ENCODE peak calls at places on chromosomes 5 and 9, in ten cellular contexts. A is fibroblast of lung, W is BJ, O is GM10248, E is LNCaP clone FGC, F is transverse colon, T is OCI-LY7, B is cardiac muscle cell, C is lower leg skin, S is cardiac fibroblast. I is an unnamed sample.

GRCh38 chr9:91126761-91127420 is 234.8 kb downstream of the AUH start:
- DNase-seq in C (no peak), F (no peak), S (peak), B (no peak), W (no peak), A (peak), E (no peak), O (no peak), T (no peak), I (no peak)

GRCh38 chr9:92632641-92633040 is 37.3 kb downstream of the IPPK start:
- DNase-seq in T (no peak), A (no peak), C (no peak), E (no peak), W (no peak), F (no peak), O (no peak), S (no peak), B (no peak), I (no peak)

GRCh38 chr9:27471789-27472585 is 52.1 kb upstream of the IFNK start:
- DNase-seq in A (peak), W (no peak), E (no peak), B (no peak), F (no peak), S (no peak), O (no peak), C (peak), T (no peak), I (no peak)

GRCh38 chr5:151234476-151235238 is 10.8 kb upstream of the CCDC69 start:
- DNase-seq in A (peak), E (peak), F (peak), B (no peak), T (peak), C (no peak), O (peak), W (peak), S (peak), I (peak)

GRCh38 chr5:76765249-76765648 is 49.3 kb downstream of the F2R start:
- DNase-seq in B (no peak), O (no peak), F (no peak), E (no peak), T (no peak), A (peak), C (no peak), S (peak), W (peak), I (no peak)

GRCh38 chr9:128833696-128834095 is 4.1 kb upstream of the SPOUT1 start:
- DNase-seq in C (no peak), B (no peak), O (no peak), F (no peak), S (no peak), A (no peak), W (no peak), T (no peak), E (no peak), I (no peak)

GRCh38 chr5:13660072-13660471 is 284.4 kb downstream of the DNAH5 start:
- DNase-seq in O (no peak), C (no peak), B (no peak), W (no peak), S (no peak), T (no peak), E (no peak), A (peak), F (no peak), I (no peak)

GRCh38 chr9:16964228-16964627 is 93.8 kb upstream of the BNC2 start:
- DNase-seq in B (no peak), W (peak), O (no peak), C (no peak), E (no peak), T (no peak), F (no peak), S (peak), A (peak), I (no peak)

GRCh38 chr9:111896942-111897830 is 572 bp downstream of the UGCG start:
- DNase-seq in W (no peak), A (peak), T (no peak), B (peak), C (peak), F (peak), S (peak), O (peak), E (no peak), I (peak)

GRCh38 chr5:137072376-137073174 is 426.6 kb downstream of the SPOCK1 start:
- DNase-seq in T (peak), W (no peak), C (no peak), B (no peak), S (peak), F (no peak), O (no peak), A (peak), E (no peak), I (no peak)

GRCh38 chr5:80260461-80260860 is 4.6 kb upstream of the SERINC5 start:
- DNase-seq in T (no peak), W (no peak), B (no peak), F (no peak), A (no peak), S (no peak), E (no peak), O (no peak), C (no peak), I (no peak)

GRCh38 chr5:83715316-83716060 is 5.2 kb downstream of the HAPLN1 start:
- DNase-seq in A (peak), S (no peak), T (no peak), C (no peak), O (no peak), W (no peak), F (no peak), E (no peak), B (no peak), I (no peak)

GRCh38 chr5:83708170-83708569 is 12.5 kb downstream of the HAPLN1 start:
- DNase-seq in F (no peak), T (no peak), B (no peak), O (no peak), E (no peak), C (no peak), W (no peak), A (no peak), S (no peak), I (no peak)

GRCh38 chr5:83714780-83715179 is 5.9 kb downstream of the HAPLN1 start:
- DNase-seq in O (no peak), E (peak), T (no peak), F (no peak), A (no peak), C (no peak), S (no peak), B (no peak), W (no peak), I (no peak)

DNA sequence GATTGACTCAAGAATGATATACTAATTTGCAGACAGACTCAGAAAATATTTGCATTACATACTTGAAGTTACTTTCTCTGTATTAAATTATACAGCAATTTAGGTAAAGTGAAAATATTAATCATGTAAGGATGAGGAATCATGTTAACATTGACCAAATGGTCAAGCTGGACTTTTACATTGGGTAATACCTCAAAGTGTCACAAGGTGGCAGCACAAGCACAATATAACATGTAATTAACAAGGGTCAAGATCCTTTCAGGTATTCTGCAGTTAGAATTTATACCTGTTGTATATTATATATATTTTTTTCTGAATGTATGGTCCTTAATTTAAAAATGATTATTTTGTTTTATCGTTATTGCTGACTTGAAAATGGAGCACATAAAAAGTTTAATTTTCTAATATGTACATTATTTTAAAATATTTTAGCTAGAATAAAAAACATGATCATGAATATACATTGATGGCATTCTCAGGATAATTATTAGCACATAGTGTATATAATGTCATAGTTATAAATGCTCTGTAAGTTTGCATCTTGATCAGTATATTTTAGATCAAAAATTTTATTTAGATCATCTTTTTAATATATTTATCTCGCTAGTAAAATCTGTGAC is 8.6 kb downstream of the HAPLN1 start:
- DNase-seq in T (peak), O (peak), S (peak), C (peak), E (peak), B (peak), W (no peak), F (peak), A (peak), I (peak)
- TF ChIP-seq CTCF in T (peak), O (peak), S (peak), C (no peak), E (peak), B (peak), W (peak), F (peak), A (peak), I (peak)

DNA sequence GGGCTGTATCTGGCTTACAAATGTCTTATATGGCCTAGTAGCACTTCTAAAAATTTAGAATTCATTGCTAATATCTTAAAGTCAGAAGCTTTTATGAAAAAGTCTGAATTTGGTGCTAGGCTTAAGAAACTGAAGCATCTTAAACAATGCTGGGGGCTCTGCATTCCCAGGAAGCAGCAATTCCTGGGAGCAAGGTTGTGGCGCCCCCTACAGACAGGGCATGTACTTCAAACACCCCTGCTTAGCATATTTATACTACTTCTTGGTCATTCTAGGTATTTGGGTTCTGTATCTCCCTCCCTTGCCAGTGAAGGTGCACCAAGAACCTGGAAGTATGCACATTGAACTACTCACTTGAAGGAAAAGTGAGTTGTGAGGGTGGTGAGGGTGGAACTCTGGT is 64.6 kb upstream of the GRIA1 start:
- DNase-seq in A (no peak), B (peak), S (no peak), C (no peak), E (no peak), T (peak), O (no peak), W (no peak), F (no peak), I (no peak)
- TF ChIP-seq CTCF in A (no peak), B (peak), S (peak), C (no peak), E (no peak), T (peak), O (no peak), W (peak), F (no peak), I (peak)

GRCh38 chr9:3526903-3527652 is 1.3 kb upstream of the RFX3 start:
- DNase-seq in E (no peak), W (no peak), B (peak), T (peak), C (peak), S (peak), F (peak), O (no peak), A (no peak), I (no peak)

GRCh38 chr9:3525836-3526165 is at the start of gene RFX3:
- DNase-seq in E (peak), S (peak), W (peak), B (peak), F (peak), T (peak), A (peak), O (peak), C (peak), I (peak)

GRCh38 chr9:3525088-3525835 is 539 bp downstream of the RFX3 start:
- DNase-seq in O (peak), F (no peak), A (no peak), C (no peak), E (no peak), B (peak), S (peak), W (no peak), T (no peak), I (no peak)

GRCh38 chr9:3527653-3527960 is 1.8 kb upstream of the RFX3 start:
- DNase-seq in B (no peak), E (no peak), T (peak), W (no peak), F (no peak), S (no peak), O (no peak), C (no peak), A (no peak), I (no peak)

GRCh38 chr9:3526166-3526902 is 533 bp upstream of the RFX3 start:
- DNase-seq in E (no peak), T (peak), A (peak), O (peak), B (peak), F (peak), S (peak), C (peak), W (no peak), I (peak)
- TF ChIP-seq CTCF in E (no peak), T (no peak), A (no peak), O (no peak), B (no peak), F (no peak), S (no peak), C (no peak), W (no peak), I (no peak)

GRCh38 chr9:7479300-7479699 is 320.3 kb downstream of the DMAC1 start:
- DNase-seq in A (no peak), O (no peak), B (no peak), S (no peak), C (no peak), W (no peak), T (no peak), E (no peak), F (no peak), I (no peak)
- TF ChIP-seq CTCF in A (no peak), O (no peak), B (peak), S (no peak), C (no peak), W (no peak), T (peak), E (no peak), F (no peak), I (no peak)

DNA sequence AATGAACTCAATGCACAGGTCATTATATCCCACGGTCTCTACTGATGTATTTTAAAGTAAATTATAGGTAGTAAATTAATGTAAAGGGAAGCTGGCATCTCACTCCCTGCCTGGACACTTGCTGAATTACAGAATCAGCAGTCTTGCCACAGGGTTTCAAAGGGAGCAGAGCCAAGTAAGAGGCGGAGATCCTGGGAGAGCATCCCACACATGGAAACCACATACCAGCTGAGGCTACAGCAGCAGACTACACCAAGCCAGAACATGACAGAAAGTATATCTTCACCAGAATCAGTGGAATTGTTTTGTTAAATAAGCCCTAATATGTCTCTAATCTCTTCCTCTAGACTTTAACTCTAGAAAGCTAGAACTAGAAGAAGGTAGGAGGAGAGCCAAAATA is 1689.2 kb upstream of the WWC1 start:
- DNase-seq in E (no peak), A (no peak), O (no peak), B (no peak), F (no peak), W (no peak), S (no peak), T (no peak), C (no peak), I (no peak)
- TF ChIP-seq CTCF in E (no peak), A (no peak), O (no peak), B (no peak), F (no peak), W (no peak), S (no peak), T (no peak), C (no peak), I (no peak)

GRCh38 chr5:5062903-5063302 is 77.2 kb upstream of the ADAMTS16 start:
- DNase-seq in C (no peak), B (no peak), O (no peak), F (no peak), A (no peak), S (no peak), T (no peak), E (no peak), W (no peak), I (no peak)
- TF ChIP-seq CTCF in C (no peak), B (no peak), O (no peak), F (no peak), A (no peak), S (no peak), T (no peak), E (no peak), W (no peak), I (no peak)

DNA sequence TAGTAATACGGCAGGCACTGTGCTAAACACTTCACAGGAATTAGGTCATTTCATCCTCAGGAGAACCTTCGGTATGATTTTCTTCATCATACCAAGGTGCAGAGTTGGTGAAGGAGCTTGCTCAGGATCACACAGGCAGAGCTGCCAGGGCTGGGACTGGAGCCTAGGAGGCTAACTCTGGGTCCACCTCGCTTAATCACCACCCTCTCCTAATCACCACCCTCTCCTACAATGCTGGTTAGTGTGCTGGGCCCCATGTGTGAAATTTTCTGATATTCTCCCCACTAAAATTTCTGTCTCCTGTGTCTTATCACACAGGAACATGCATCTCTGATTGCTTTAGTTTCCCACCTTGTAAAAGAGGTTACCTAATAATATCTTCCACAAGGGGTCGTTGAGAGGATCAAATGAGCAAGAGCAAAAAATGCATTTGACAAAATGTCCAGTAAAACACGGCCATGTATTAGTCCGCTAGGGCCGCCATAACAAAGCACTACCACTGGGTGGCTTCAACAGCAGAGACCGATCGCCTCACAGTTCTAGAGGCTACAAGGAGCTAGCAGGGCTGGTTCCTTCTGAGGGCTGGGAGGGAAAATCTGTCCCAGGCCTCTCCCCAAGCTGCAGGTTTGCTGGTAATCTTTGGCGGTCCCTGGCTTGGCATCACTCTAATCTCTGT is 128.2 kb upstream of the NFIB start:
- DNase-seq in W (no peak), T (peak), O (no peak), F (no peak), E (no peak), C (no peak), B (peak), A (no peak), S (peak), I (no peak)
- TF ChIP-seq CTCF in W (peak), T (peak), O (no peak), F (no peak), E (no peak), C (no peak), B (peak), A (no peak), S (peak), I (no peak)

GRCh38 chr5:112289465-112289864 is 129.6 kb downstream of the EPB41L4A start:
- DNase-seq in O (no peak), S (no peak), T (no peak), B (no peak), A (no peak), W (no peak), E (no peak), F (no peak), C (no peak), I (no peak)
- TF ChIP-seq CTCF in O (no peak), S (no peak), T (no peak), B (no peak), A (no peak), W (no peak), E (no peak), F (no peak), C (no peak), I (no peak)

I was measured in GM13976.